ENCODE peak calls at places on chromosomes 13 and 19, in ten cellular contexts. D is heart right ventricle; M is suprapubic skin; F is adrenal gland; T is sigmoid colon; Z is breast epithelium; R is heart left ventricle; G is IMR-90; C is GM23248; J is naive thymus-derived CD4-positive, alpha-beta T cell. Q is an unnamed sample. For H3K36me3, the result is how much of the 10 kb centered on the place peaks cover.

GRCh38 chr13:43005460-43006236 is 13.6 kb upstream of the EPSTI1 start:
- DNase-seq in D (no peak), M (no peak), F (no peak), T (no peak), Z (no peak), R (no peak), G (peak), C (peak), J (no peak), Q (no peak)

GRCh38 chr19:56934438-56935090 is 94.0 kb upstream of the PEG3 start:
- DNase-seq in D (no peak), M (no peak), F (peak), T (no peak), Z (no peak), R (no peak), G (no peak), C (no peak), J (no peak), Q (no peak)

GRCh38 chr19:2381151-2381822 is 21.2 kb downstream of the TMPRSS9 start:
- DNase-seq in D (no peak), M (no peak), F (no peak), T (no peak), Z (no peak), R (no peak), G (peak), C (no peak), J (no peak), Q (no peak)

GRCh38 chr19:35048911-35049411 is 7.4 kb downstream of the HPN start:
- DNase-seq in D (peak), M (no peak), F (peak), T (no peak), Z (no peak), R (peak), G (no peak), C (no peak), J (no peak), Q (no peak)

GRCh38 chr19:19459099-19459498 is 53.6 kb downstream of the GATAD2A start:
- DNase-seq in D (no peak), M (no peak), F (no peak), T (no peak), Z (no peak), R (no peak), G (peak), C (peak), J (peak), Q (no peak)

GRCh38 chr13:27783111-27783510 is 9.2 kb upstream of the GSX1 start:
- DNase-seq in D (no peak), M (no peak), F (peak), T (no peak), Z (no peak), R (no peak), G (peak), C (peak), J (no peak), Q (no peak)

GRCh38 chr19:33174186-33174585 is 19.9 kb upstream of the LRP3 start:
- DNase-seq in D (no peak), M (no peak), F (no peak), T (no peak), Z (no peak), R (no peak), G (no peak), C (no peak), J (no peak), Q (no peak)

GRCh38 chr19:869245-870177 is 10.0 kb downstream of the CFD start:
- DNase-seq in D (peak), M (no peak), F (peak), T (peak), Z (no peak), R (peak), G (peak), C (peak), J (no peak), Q (no peak)

GRCh38 chr19:39177110-39177699 is 19.6 kb upstream of the NCCRP1 start:
- DNase-seq in D (no peak), M (no peak), F (peak), T (no peak), Z (no peak), R (no peak), G (no peak), C (no peak), J (no peak), Q (no peak)

GRCh38 chr19:31499826-31500539 is 150.7 kb upstream of the TSHZ3 start:
- DNase-seq in D (no peak), M (peak), F (no peak), T (no peak), Z (no peak), R (no peak), G (no peak), C (no peak), J (no peak), Q (no peak)

GRCh38 chr19:39406656-39407393 is at the start of gene ZFP36:
- DNase-seq in D (peak), M (peak), F (peak), T (peak), Z (peak), R (peak), G (peak), C (peak), J (peak), Q (peak)

GRCh38 chr13:45102136-45102802 is 18.0 kb upstream of the GTF2F2 start:
- DNase-seq in D (no peak), M (no peak), F (no peak), T (no peak), Z (no peak), R (no peak), G (peak), C (no peak), J (no peak), Q (no peak)

GRCh38 chr13:110166598-110166997 is 140.4 kb downstream of the COL4A1 start:
- DNase-seq in D (no peak), M (no peak), F (no peak), T (no peak), Z (no peak), R (no peak), G (peak), C (no peak), J (no peak), Q (no peak)

GRCh38 chr13:110950819-110951570 is 36.1 kb upstream of the ANKRD10 start:
- DNase-seq in D (no peak), M (no peak), F (no peak), T (no peak), Z (no peak), R (no peak), G (no peak), C (no peak), J (no peak), Q (no peak)

GRCh38 chr13:109835321-109835720 is 48.9 kb upstream of the IRS2 start:
- DNase-seq in D (no peak), M (no peak), F (no peak), T (no peak), Z (no peak), R (no peak), G (peak), C (no peak), J (no peak), Q (no peak)

GRCh38 chr19:15266683-15267082 is 34.4 kb upstream of the EPHX3 start:
- DNase-seq in D (no peak), M (no peak), F (no peak), T (no peak), Z (no peak), R (no peak), G (no peak), C (no peak), J (no peak), Q (no peak)
- H3K36me3 ChIP-seq in D (half or more), M (half or more), F (under half), T (half or more), Z (under half), R (under half), G (half or more), C (under half), J (under half), Q (half or more)

GRCh38 chr19:16445238-16446107 is 26.3 kb downstream of the EPS15L1 start:
- DNase-seq in D (no peak), M (no peak), F (no peak), T (no peak), Z (no peak), R (no peak), G (peak), C (peak), J (no peak), Q (no peak)

GRCh38 chr19:16446108-16447014 is 25.4 kb downstream of the EPS15L1 start:
- DNase-seq in D (no peak), M (no peak), F (no peak), T (no peak), Z (no peak), R (no peak), G (peak), C (no peak), J (no peak), Q (no peak)

GRCh38 chr19:16444273-16444597 is 27.5 kb downstream of the EPS15L1 start:
- DNase-seq in D (no peak), M (no peak), F (no peak), T (no peak), Z (no peak), R (no peak), G (no peak), C (no peak), J (no peak), Q (no peak)

GRCh38 chr19:16442386-16443276 is 29.1 kb downstream of the EPS15L1 start:
- DNase-seq in D (peak), M (no peak), F (peak), T (peak), Z (no peak), R (peak), G (no peak), C (no peak), J (no peak), Q (no peak)

GRCh38 chr19:16441661-16442071 is 30.1 kb downstream of the EPS15L1 start:
- DNase-seq in D (no peak), M (no peak), F (peak), T (no peak), Z (no peak), R (no peak), G (no peak), C (peak), J (no peak), Q (no peak)
- H3K27ac ChIP-seq in D (no peak), M (no peak), F (peak), T (no peak), Z (no peak), R (peak), G (no peak), C (no peak), J (no peak), Q (no peak)

GRCh38 chr13:37870489-37870845 is 895 bp upstream of the TRPC4 start:
- DNase-seq in D (no peak), M (no peak), F (no peak), T (no peak), Z (no peak), R (no peak), G (no peak), C (no peak), J (no peak), Q (no peak)

GRCh38 chr13:37869756-37870488 is at the start of gene TRPC4:
- DNase-seq in D (peak), M (no peak), F (no peak), T (peak), Z (no peak), R (peak), G (peak), C (peak), J (no peak), Q (no peak)

GRCh38 chr13:37868691-37869505 is 674 bp downstream of the TRPC4 start:
- DNase-seq in D (no peak), M (no peak), F (no peak), T (no peak), Z (no peak), R (no peak), G (peak), C (peak), J (no peak), Q (no peak)

GRCh38 chr13:37869506-37869755 is 141 bp downstream of the TRPC4 start:
- DNase-seq in D (no peak), M (no peak), F (no peak), T (no peak), Z (no peak), R (no peak), G (no peak), C (no peak), J (no peak), Q (no peak)

GRCh38 chr13:37870895-37871550 is 1.5 kb upstream of the TRPC4 start:
- DNase-seq in D (no peak), M (no peak), F (no peak), T (no peak), Z (no peak), R (no peak), G (peak), C (peak), J (no peak), Q (no peak)
- H3K4me3 ChIP-seq in D (no peak), M (no peak), F (no peak), T (no peak), Z (no peak), R (no peak), G (no peak), C (peak), J (no peak), Q (no peak)

DNA sequence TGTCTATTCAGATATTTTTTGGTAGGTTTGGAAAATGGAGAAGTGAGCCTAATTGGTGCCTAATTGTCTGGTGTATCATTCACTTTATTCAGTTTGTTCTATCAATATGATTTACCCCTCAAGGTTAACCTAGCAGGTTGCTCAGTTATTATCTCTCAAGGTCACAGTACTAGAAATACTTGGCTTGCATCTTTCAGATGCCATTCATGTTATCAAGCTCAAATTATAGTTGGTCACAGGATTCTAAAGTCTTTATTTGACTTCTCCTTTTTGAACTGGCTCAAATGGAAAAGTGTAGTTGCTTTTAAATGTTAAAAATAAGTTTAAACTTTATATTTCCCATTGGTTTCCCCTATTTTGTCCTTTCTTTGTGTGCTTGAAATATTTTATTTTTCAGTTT is 2.6 kb downstream of the KCNRG start:
- DNase-seq in D (no peak), M (no peak), F (no peak), T (no peak), Z (no peak), R (no peak), G (no peak), C (no peak), J (no peak), Q (no peak)
- H3K36me3 ChIP-seq in D (half or more), M (under half), F (under half), T (under half), Z (under half), R (under half), G (under half), C (under half), J (under half), Q (under half)

GRCh38 chr13:113589251-113589960 is 4.9 kb downstream of the TFDP1 start:
- DNase-seq in D (peak), M (no peak), F (no peak), T (no peak), Z (peak), R (peak), G (no peak), C (no peak), J (no peak), Q (no peak)

GRCh38 chr13:113588394-113589111 is 4.0 kb downstream of the TFDP1 start:
- DNase-seq in D (no peak), M (peak), F (no peak), T (no peak), Z (peak), R (no peak), G (no peak), C (no peak), J (no peak), Q (no peak)

GRCh38 chr13:113592571-113592970 is 8.0 kb downstream of the TFDP1 start:
- DNase-seq in D (no peak), M (no peak), F (no peak), T (peak), Z (peak), R (no peak), G (no peak), C (peak), J (no peak), Q (no peak)

GRCh38 chr13:113591750-113592149 is 7.2 kb downstream of the TFDP1 start:
- DNase-seq in D (no peak), M (no peak), F (no peak), T (peak), Z (peak), R (no peak), G (no peak), C (peak), J (no peak), Q (no peak)

DNA sequence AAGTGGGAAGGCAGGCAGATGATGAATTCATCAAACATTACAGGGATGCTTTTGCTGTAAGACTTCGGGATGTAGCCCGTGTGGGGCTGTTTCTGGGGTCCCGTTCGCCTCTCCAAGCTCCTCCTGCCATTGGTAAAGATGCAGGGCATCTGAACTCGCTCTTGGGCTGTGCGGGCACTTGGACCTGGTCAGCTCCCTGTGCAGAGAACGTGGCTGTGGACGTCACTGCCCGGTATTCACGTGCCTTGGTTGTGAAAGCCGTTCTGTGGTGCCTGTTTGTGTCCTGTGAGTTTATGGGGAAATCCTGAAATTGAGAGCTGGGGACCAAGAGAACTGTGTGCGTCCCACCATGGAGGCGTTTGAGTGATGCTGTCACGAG is 5.4 kb downstream of the TFDP1 start:
- DNase-seq in D (no peak), M (no peak), F (no peak), T (peak), Z (peak), R (no peak), G (no peak), C (no peak), J (no peak), Q (no peak)
- H3K27ac ChIP-seq in D (no peak), M (no peak), F (no peak), T (no peak), Z (no peak), R (no peak), G (no peak), C (no peak), J (no peak), Q (no peak)

DNA sequence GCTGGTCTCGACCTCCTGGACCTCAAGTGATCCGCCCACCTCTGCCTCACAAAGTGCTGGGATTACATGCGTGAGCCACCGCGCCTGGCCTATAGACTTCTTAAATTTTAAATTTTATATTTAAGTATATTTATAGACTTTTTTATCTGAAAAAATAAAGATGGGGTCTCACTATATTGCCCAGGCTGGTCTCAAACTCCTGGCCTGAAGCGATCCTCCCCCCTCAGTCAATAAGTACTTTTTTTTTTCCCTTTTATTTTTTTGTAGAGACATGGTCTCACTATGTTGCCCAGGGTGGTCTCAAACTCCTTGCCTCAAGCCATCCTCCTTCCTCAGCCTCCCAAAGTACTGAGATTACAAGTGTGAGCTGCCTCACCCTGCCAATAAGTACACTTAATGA is 1.9 kb downstream of the SERTAD1 start:
- DNase-seq in D (no peak), M (no peak), F (no peak), T (no peak), Z (no peak), R (no peak), G (no peak), C (no peak), J (no peak), Q (no peak)
- H3K4me3 ChIP-seq in D (peak), M (peak), F (no peak), T (no peak), Z (peak), R (peak), G (peak), C (peak), J (no peak), Q (no peak)

GRCh38 chr13:113192902-113193301 is 15.6 kb downstream of the PCID2 start:
- DNase-seq in D (no peak), M (no peak), F (no peak), T (no peak), Z (no peak), R (no peak), G (peak), C (peak), J (no peak), Q (no peak)
- H3K36me3 ChIP-seq in D (half or more), M (half or more), F (under half), T (half or more), Z (under half), R (under half), G (under half), C (half or more), J (under half), Q (half or more)